ENCODE peak calls at places on chromosomes 4 and X, in five cellular contexts. U is pancreas, L is tibial nerve, C is psoas muscle, Q is hepatocyte. I is an unnamed sample.

GRCh38 chr4:152738812-152739211 is 40.7 kb downstream of the TIGD4 start:
- DNase-seq in U (no peak), L (no peak), Q (no peak), C (no peak), I (no peak)

GRCh38 chr4:94934864-94935263 is 177.1 kb downstream of the BMPR1B start:
- DNase-seq in C (no peak), L (no peak), Q (no peak), U (no peak), I (no peak)

GRCh38 chr4:15677507-15677988 is 4.1 kb upstream of the FAM200B start:
- DNase-seq in L (no peak), U (peak), Q (peak), C (no peak), I (no peak)

GRCh38 chr4:75321484-75321883 is 192.7 kb downstream of the RCHY1 start:
- DNase-seq in C (no peak), L (no peak), Q (no peak), U (no peak), I (no peak)

GRCh38 chr4:6128221-6128871 is 72.0 kb downstream of the JAKMIP1 start:
- DNase-seq in L (no peak), U (no peak), Q (no peak), C (no peak), I (no peak)

GRCh38 chr4:102061133-102061532 is 270.6 kb downstream of the BANK1 start:
- DNase-seq in C (no peak), L (no peak), U (no peak), Q (no peak), I (no peak)

GRCh38 chr4:8688908-8689445 is 96.4 kb downstream of the CPZ start:
- DNase-seq in Q (no peak), L (no peak), U (no peak), C (no peak), I (no peak)

GRCh38 chr4:86963697-86964096 is 28.9 kb downstream of the AFF1 start:
- DNase-seq in Q (no peak), L (no peak), C (no peak), U (no peak), I (no peak)

GRCh38 chr4:94455081-94455480 is 3.3 kb downstream of the PDLIM5 start:
- DNase-seq in Q (peak), C (peak), L (peak), U (peak), I (no peak)

GRCh38 chr4:102343964-102344519 is 1.2 kb downstream of the SLC39A8 start:
- DNase-seq in C (no peak), L (peak), U (peak), Q (peak), I (no peak)

GRCh38 chr4:102344520-102344954 is 745 bp downstream of the SLC39A8 start:
- DNase-seq in C (peak), Q (peak), U (no peak), L (peak), I (no peak)

GRCh38 chr4:139900964-139901376 is 235.4 kb downstream of the MGST2 start:
- DNase-seq in Q (no peak), U (no peak), L (no peak), C (no peak), I (no peak)

GRCh38 chr4:165738571-165738970 is 134.5 kb upstream of the TLL1 start:
- DNase-seq in U (no peak), Q (no peak), C (no peak), L (no peak), I (no peak)

GRCh38 chr4:91914176-91914804 is 389.5 kb upstream of the GRID2 start:
- DNase-seq in Q (peak), L (no peak), U (no peak), C (no peak), I (no peak)

GRCh38 chr4:16160457-16160856 is 65.8 kb downstream of the TAPT1 start:
- DNase-seq in L (no peak), Q (no peak), U (no peak), C (no peak), I (no peak)

GRCh38 chr4:94410678-94411206 is 41.0 kb upstream of the PDLIM5 start:
- DNase-seq in Q (peak), U (no peak), L (peak), C (peak), I (no peak)

GRCh38 chr4:147136308-147136707 is 190.6 kb upstream of the TTC29 start:
- DNase-seq in C (no peak), U (no peak), Q (peak), L (no peak), I (no peak)

GRCh38 chrX:349702-350101 is 31.1 kb upstream of the GTPBP6 start:
- DNase-seq in L (no peak), C (no peak), U (no peak), Q (no peak), I (no peak)

GRCh38 chrX:115560211-115560977 is 580 bp upstream of the PLS3 start:
- DNase-seq in Q (peak), U (no peak), C (no peak), L (no peak), I (no peak)

GRCh38 chr4:163930086-163930485 is 435.6 kb downstream of the TMA16 start:
- DNase-seq in Q (no peak), L (no peak), C (no peak), U (no peak), I (no peak)

GRCh38 chr4:152064753-152065152 is 303.9 kb upstream of the GATB start:
- DNase-seq in Q (no peak), C (no peak), U (no peak), L (no peak), I (no peak)

GRCh38 chr4:115927382-115927781 is 814.0 kb upstream of the NDST4 start:
- DNase-seq in L (no peak), C (no peak), Q (no peak), U (no peak), I (no peak)

GRCh38 chr4:123813901-123814300 is 417.3 kb downstream of the SPRY1 start:
- DNase-seq in Q (no peak), U (no peak), L (no peak), C (no peak), I (no peak)

GRCh38 chrX:103919336-103919682 is 43.1 kb upstream of the TMSB15B start:
- DNase-seq in U (no peak), C (no peak), L (peak), Q (peak), I (no peak)

GRCh38 chr4:83139514-83140156 is 25.1 kb upstream of the PLAC8 start:
- DNase-seq in Q (peak), C (no peak), L (no peak), U (no peak), I (no peak)

GRCh38 chrX:140762061-140762460 is 52.5 kb downstream of the LINC00632 start:
- DNase-seq in U (peak), C (no peak), L (peak), Q (peak), I (no peak)

GRCh38 chr4:13484749-13485345 is 707 bp upstream of the RAB28 start:
- DNase-seq in C (no peak), Q (peak), U (no peak), L (no peak), I (peak)

GRCh38 chrX:11704725-11705495 is 39.2 kb upstream of the ARHGAP6 start:
- DNase-seq in C (no peak), U (no peak), L (no peak), Q (no peak), I (no peak)

GRCh38 chrX:28135378-28136047 is 154.3 kb upstream of the DCAF8L1 start:
- DNase-seq in C (no peak), Q (no peak), L (no peak), U (no peak), I (no peak)

GRCh38 chr4:37967749-37968148 is 7.6 kb downstream of the PTTG2 start:
- DNase-seq in L (no peak), Q (peak), U (no peak), C (no peak), I (no peak)

GRCh38 chrX:13923845-13924244 is 105.8 kb downstream of the GEMIN8 start:
- DNase-seq in Q (no peak), C (no peak), U (peak), L (no peak), I (no peak)

GRCh38 chr4:5924466-5925125 is 31.7 kb upstream of the CRMP1 start:
- DNase-seq in U (no peak), L (no peak), Q (no peak), C (no peak), I (no peak)

GRCh38 chr4:97106161-97106560 is 1037.1 kb downstream of the STPG2 start:
- DNase-seq in L (no peak), Q (no peak), U (no peak), C (no peak), I (no peak)

GRCh38 chrX:154472685-154473632 is 6.1 kb downstream of the LAGE3 start:
- DNase-seq in C (no peak), U (no peak), Q (no peak), L (no peak), I (no peak)

GRCh38 chr4:78675325-78675724 is 100.8 kb upstream of the BMP2K start:
- DNase-seq in U (no peak), L (no peak), C (no peak), Q (no peak), I (no peak)
- TF ChIP-seq CTCF in U (no peak), L (no peak), C (no peak), Q (no peak), I (no peak)

DNA sequence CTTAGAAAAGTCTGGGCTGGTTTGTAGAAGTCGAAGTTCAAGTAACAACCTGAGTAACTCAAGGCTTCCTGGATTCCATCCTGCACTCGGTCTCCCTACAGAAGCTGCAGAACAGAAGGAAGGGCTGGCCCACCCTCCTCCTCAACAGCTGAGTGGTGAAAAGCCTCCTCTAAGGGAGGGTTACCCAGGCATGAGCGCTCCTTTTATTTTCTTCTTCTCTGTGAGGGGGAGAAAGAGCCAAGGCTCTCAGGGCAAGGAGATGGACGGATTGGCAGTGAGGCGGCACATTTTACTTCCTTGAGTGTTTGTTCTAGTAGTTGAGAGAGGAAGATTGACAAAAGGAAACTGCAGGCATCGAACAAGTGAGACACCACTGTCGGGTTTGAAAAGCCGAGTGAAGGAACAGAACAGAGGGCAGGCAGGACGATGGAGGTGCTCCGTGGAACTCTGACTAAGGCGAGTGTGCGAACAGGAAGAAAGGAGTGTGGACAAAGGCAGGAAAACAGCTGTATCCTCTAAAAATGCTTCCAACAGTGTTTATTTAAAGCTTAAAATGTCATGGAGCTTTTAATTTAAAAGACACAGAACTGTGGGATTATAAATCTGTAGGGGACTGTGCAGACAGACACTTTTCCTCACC is 38.4 kb upstream of the STS start:
- DNase-seq in U (no peak), L (no peak), Q (no peak), C (no peak), I (no peak)
- H3K4me3 ChIP-seq in U (no peak), L (no peak), Q (no peak), C (peak), I (no peak)

GRCh38 chrX:40546870-40547269 is 33.9 kb upstream of the ATP6AP2 start:
- DNase-seq in L (no peak), C (no peak), Q (no peak), U (no peak), I (no peak)

GRCh38 chrX:40558590-40558989 is 22.2 kb upstream of the ATP6AP2 start:
- DNase-seq in U (no peak), C (no peak), Q (no peak), L (no peak), I (no peak)

GRCh38 chrX:40550069-40550468 is 30.7 kb upstream of the ATP6AP2 start:
- DNase-seq in L (no peak), U (no peak), C (no peak), Q (no peak), I (no peak)

DNA sequence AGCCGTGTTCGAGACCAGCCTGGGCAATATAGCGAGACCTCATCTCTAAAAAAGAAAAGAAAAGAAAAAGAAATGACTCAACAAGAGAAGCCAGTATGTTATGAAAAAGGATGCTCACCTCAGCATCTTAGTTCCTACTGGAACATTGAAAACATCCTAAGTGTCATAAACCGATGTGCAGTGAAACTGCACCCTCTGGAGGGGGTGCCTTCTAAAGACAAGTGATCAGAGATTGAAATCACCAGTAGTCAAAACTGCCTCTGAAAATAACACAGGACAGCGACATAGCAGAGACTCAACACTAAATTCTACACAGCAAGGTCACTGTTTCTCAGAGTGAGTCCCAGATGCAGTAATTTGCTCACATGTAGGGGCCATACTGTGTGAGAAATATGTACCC is 28.0 kb upstream of the ATP6AP2 start:
- DNase-seq in Q (no peak), L (no peak), U (no peak), C (no peak), I (no peak)
- TF ChIP-seq CTCF in Q (peak), L (no peak), U (no peak), C (no peak), I (peak)

GRCh38 chr4:60452259-60452658 is 747.9 kb upstream of the ADGRL3 start:
- DNase-seq in Q (no peak), U (no peak), C (no peak), L (no peak), I (no peak)
- H3K4me3 ChIP-seq in Q (no peak), U (no peak), C (no peak), L (no peak), I (no peak)

DNA sequence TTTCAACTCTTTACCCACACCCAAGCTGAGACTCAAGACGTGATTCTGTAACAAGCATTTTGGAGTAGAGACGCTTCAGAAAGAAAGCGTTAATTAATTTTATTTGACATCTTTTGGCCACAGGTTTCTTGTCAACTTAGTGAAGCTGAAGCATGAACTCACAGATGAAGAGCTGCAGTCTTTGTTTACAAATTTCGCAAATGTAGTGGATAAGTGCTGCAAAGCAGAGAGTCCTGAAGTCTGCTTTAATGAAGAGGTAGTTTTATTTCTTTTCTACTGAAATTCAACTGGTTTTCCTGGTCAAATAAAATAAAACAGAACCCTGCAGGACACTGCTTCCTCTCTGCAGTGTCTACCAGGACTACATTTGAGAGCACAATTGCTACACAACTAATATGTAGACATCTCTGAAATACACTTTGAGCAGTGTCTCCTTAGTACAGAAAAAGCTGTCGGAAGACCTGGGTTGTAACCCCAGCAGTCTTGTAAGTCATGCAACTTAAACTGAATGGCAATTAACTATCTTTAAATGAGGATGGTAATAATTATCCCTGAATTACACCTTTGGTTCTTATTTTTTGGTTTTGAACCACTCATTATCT is 20.2 kb downstream of the AFM start:
- DNase-seq in U (no peak), Q (no peak), L (no peak), C (no peak), I (no peak)
- TF ChIP-seq CTCF in U (no peak), Q (no peak), L (no peak), C (no peak), I (no peak)

GRCh38 chrX:10617964-10618342 is 2.4 kb downstream of the MID1 start:
- DNase-seq in U (no peak), Q (no peak), L (no peak), C (no peak), I (no peak)

GRCh38 chrX:10617186-10617963 is 3.0 kb downstream of the MID1 start:
- DNase-seq in C (no peak), Q (no peak), U (no peak), L (no peak), I (no peak)

GRCh38 chrX:10620121-10620699 is at the start of gene MID1:
- DNase-seq in C (peak), U (peak), Q (peak), L (peak), I (no peak)

GRCh38 chrX:10619311-10620015 is 922 bp downstream of the MID1 start:
- DNase-seq in C (no peak), Q (no peak), U (no peak), L (no peak), I (no peak)

GRCh38 chrX:10618911-10619310 is 1.5 kb downstream of the MID1 start:
- DNase-seq in U (no peak), L (no peak), Q (peak), C (no peak), I (no peak)
- H3K4me3 ChIP-seq in U (peak), L (peak), Q (peak), C (peak), I (peak)

GRCh38 chr4:184284742-184285141 is 67.1 kb upstream of the ENPP6 start:
- DNase-seq in L (no peak), U (no peak), Q (no peak), C (no peak), I (no peak)

GRCh38 chr4:184286346-184286745 is 68.7 kb upstream of the ENPP6 start:
- DNase-seq in L (peak), U (no peak), Q (no peak), C (no peak), I (no peak)

GRCh38 chr4:184288451-184289178 is 70.9 kb upstream of the ENPP6 start:
- DNase-seq in L (peak), C (no peak), Q (no peak), U (no peak), I (no peak)

GRCh38 chr4:184289179-184289535 is 71.5 kb upstream of the ENPP6 start:
- DNase-seq in L (no peak), C (no peak), U (no peak), Q (no peak), I (no peak)

DNA sequence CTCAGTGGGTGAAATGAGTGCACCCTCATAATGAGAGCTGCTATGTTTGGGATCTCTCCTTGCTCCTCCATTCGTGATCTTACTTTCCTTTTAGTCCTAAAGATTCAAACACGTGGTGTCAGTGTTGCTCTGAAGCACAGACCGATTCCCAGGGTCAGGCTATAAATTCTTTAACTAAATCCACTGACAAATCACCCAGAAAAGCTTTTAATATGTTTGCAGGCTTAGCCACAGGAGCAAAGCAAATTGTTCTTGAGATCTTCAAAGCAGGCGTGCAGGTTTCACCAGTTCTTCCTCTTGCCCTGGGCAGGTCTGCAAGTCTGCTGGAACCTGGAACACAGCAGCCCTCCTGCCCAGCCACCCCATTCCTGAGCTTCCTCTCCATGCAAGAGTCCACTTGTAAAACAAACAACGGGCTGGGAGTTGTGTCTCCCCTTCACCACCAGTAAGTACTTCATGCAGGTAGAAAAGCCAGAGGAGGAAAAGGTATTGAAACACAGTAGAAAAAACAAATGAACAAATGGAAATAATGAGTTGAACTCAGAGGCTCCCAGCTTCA is 70.1 kb upstream of the ENPP6 start:
- DNase-seq in L (peak), C (no peak), Q (peak), U (no peak), I (no peak)
- TF ChIP-seq CTCF in L (peak), C (peak), Q (peak), U (peak), I (no peak)

GRCh38 chr4:47814896-47815295 is 23.0 kb downstream of the CORIN start:
- DNase-seq in Q (no peak), C (no peak), U (no peak), L (no peak), I (no peak)
- H3K4me3 ChIP-seq in Q (no peak), C (no peak), U (no peak), L (no peak), I (no peak)

DNA sequence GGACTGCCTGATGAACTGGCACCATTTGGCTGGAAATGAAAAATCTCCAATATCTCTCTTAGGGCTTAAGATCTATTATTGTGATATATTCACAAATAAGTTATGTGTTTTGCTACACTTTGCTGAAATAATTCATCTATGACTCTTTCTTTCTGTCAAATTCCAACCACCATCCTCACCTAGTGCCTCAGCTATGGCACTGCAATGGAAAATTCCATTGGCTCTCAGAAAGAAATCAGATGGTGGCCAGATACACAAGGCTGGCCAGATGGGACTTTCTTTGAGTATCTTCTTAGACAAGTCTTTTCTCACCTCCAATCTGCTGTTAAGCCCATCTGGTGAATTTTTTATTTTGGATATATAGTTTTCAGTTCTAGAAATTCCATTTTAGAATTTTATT is 28.0 kb downstream of the NAT8L start:
- DNase-seq in U (no peak), C (no peak), Q (no peak), L (no peak), I (no peak)
- TF ChIP-seq CTCF in U (no peak), C (no peak), Q (no peak), L (no peak), I (peak)

GRCh38 chr4:52657630-52658501 is 1.2 kb downstream of the USP46 start:
- DNase-seq in Q (peak), C (peak), L (peak), U (no peak), I (peak)

GRCh38 chr4:52659016-52659721 is at the start of gene USP46:
- DNase-seq in C (peak), Q (peak), L (peak), U (peak), I (no peak)

GRCh38 chr4:52658671-52659015 is 458 bp downstream of the USP46 start:
- DNase-seq in L (no peak), Q (no peak), U (no peak), C (peak), I (no peak)

GRCh38 chr4:52655505-52655904 is 3.6 kb downstream of the USP46 start:
- DNase-seq in U (no peak), L (no peak), C (no peak), Q (no peak), I (no peak)

GRCh38 chr4:52657317-52657629 is 1.8 kb downstream of the USP46 start:
- DNase-seq in Q (peak), L (no peak), U (no peak), C (peak), I (no peak)
- H3K4me3 ChIP-seq in Q (peak), L (no peak), U (no peak), C (peak), I (peak)

I was measured in HFF-Myc.